ENCODE peak calls at places on chromosome 13, in four cellular contexts. One of them, this sample, is unnamed. For H3K9me3, the result is how much of the 10 kb centered on the place peaks cover.

GRCh38 chr13:43356566-43356965 is 333.2 kb downstream of the DNAJC15 start:
- DNase-seq in upper lobe of right lung: no peak
- DNase-seq in mucosa of descending colon: no peak
- DNase-seq in hepatocyte: no peak
- DNase-seq in this sample: no peak

GRCh38 chr13:35978607-35979316 is 152.4 kb downstream of the DCLK1 start:
- DNase-seq in upper lobe of right lung: no peak
- DNase-seq in mucosa of descending colon: peak
- DNase-seq in hepatocyte: peak
- DNase-seq in this sample: peak

GRCh38 chr13:34750078-34750703 is 191.9 kb upstream of the NBEA start:
- DNase-seq in upper lobe of right lung: peak
- DNase-seq in mucosa of descending colon: peak
- DNase-seq in hepatocyte: peak
- DNase-seq in this sample: peak

GRCh38 chr13:51729853-51730553 is 74.0 kb downstream of the DHRS12 start:
- DNase-seq in upper lobe of right lung: no peak
- DNase-seq in mucosa of descending colon: no peak
- DNase-seq in hepatocyte: peak
- DNase-seq in this sample: no peak

GRCh38 chr13:41458939-41459753 is 1.8 kb downstream of the RGCC start:
- DNase-seq in upper lobe of right lung: peak
- DNase-seq in mucosa of descending colon: peak
- DNase-seq in hepatocyte: peak
- DNase-seq in this sample: peak

GRCh38 chr13:62168891-62169290 is 753.2 kb upstream of the PCDH20 start:
- DNase-seq in upper lobe of right lung: no peak
- DNase-seq in mucosa of descending colon: no peak
- DNase-seq in hepatocyte: no peak
- DNase-seq in this sample: no peak

GRCh38 chr13:111040821-111041220 is 74.3 kb upstream of the ARHGEF7 start:
- DNase-seq in upper lobe of right lung: no peak
- DNase-seq in mucosa of descending colon: no peak
- DNase-seq in hepatocyte: no peak
- DNase-seq in this sample: no peak

GRCh38 chr13:23674795-23675640 is 104.8 kb downstream of the TNFRSF19 start:
- DNase-seq in upper lobe of right lung: no peak
- DNase-seq in mucosa of descending colon: no peak
- DNase-seq in hepatocyte: peak
- DNase-seq in this sample: no peak

GRCh38 chr13:44382635-44383145 is 9.1 kb downstream of the SERP2 start:
- DNase-seq in upper lobe of right lung: no peak
- DNase-seq in mucosa of descending colon: peak
- DNase-seq in hepatocyte: no peak
- DNase-seq in this sample: peak

GRCh38 chr13:85601526-85601925 is 197.7 kb downstream of the SLITRK6 start:
- DNase-seq in upper lobe of right lung: no peak
- DNase-seq in mucosa of descending colon: no peak
- DNase-seq in hepatocyte: no peak
- DNase-seq in this sample: no peak

GRCh38 chr13:50788551-50788950 is 54.9 kb downstream of the DLEU7 start:
- DNase-seq in upper lobe of right lung: no peak
- DNase-seq in mucosa of descending colon: no peak
- DNase-seq in hepatocyte: no peak
- DNase-seq in this sample: no peak

GRCh38 chr13:24618219-24618955 is 61.8 kb upstream of the ATP12A start:
- DNase-seq in upper lobe of right lung: no peak
- DNase-seq in mucosa of descending colon: peak
- DNase-seq in hepatocyte: no peak
- DNase-seq in this sample: no peak

GRCh38 chr13:101511766-101512165 is 59.3 kb downstream of the ITGBL1 start:
- DNase-seq in upper lobe of right lung: no peak
- DNase-seq in mucosa of descending colon: no peak
- DNase-seq in hepatocyte: no peak
- DNase-seq in this sample: no peak

GRCh38 chr13:74866151-74866550 is 615.8 kb downstream of the TBC1D4 start:
- DNase-seq in upper lobe of right lung: no peak
- DNase-seq in mucosa of descending colon: no peak
- DNase-seq in hepatocyte: no peak
- DNase-seq in this sample: no peak

GRCh38 chr13:87696458-87696857 is 25.3 kb downstream of the SLITRK5 start:
- DNase-seq in upper lobe of right lung: no peak
- DNase-seq in mucosa of descending colon: no peak
- DNase-seq in hepatocyte: no peak
- DNase-seq in this sample: peak

GRCh38 chr13:37148501-37148900 is 43.0 kb upstream of the CSNK1A1L start:
- DNase-seq in upper lobe of right lung: no peak
- DNase-seq in mucosa of descending colon: no peak
- DNase-seq in hepatocyte: no peak
- DNase-seq in this sample: no peak

GRCh38 chr13:39512687-39513086 is 90.3 kb downstream of the LHFPL6 start:
- DNase-seq in upper lobe of right lung: no peak
- DNase-seq in mucosa of descending colon: no peak
- DNase-seq in hepatocyte: no peak
- DNase-seq in this sample: no peak

GRCh38 chr13:24923305-24923640 is 159.3 kb downstream of the RNF17 start:
- DNase-seq in upper lobe of right lung: no peak
- DNase-seq in mucosa of descending colon: peak
- DNase-seq in hepatocyte: peak
- DNase-seq in this sample: no peak

GRCh38 chr13:103066079-103066880 is at the start of gene SLC10A2:
- DNase-seq in upper lobe of right lung: no peak
- DNase-seq in mucosa of descending colon: no peak
- DNase-seq in hepatocyte: no peak
- DNase-seq in this sample: no peak

GRCh38 chr13:84896128-84896527 is 903.1 kb downstream of the SLITRK6 start:
- DNase-seq in upper lobe of right lung: no peak
- DNase-seq in mucosa of descending colon: peak
- DNase-seq in hepatocyte: peak
- DNase-seq in this sample: peak

GRCh38 chr13:98083507-98083906 is 59.4 kb upstream of the FARP1 start:
- DNase-seq in upper lobe of right lung: no peak
- DNase-seq in mucosa of descending colon: no peak
- DNase-seq in hepatocyte: peak
- DNase-seq in this sample: no peak

GRCh38 chr13:36057041-36057440 is 74.1 kb downstream of the DCLK1 start:
- DNase-seq in upper lobe of right lung: no peak
- DNase-seq in mucosa of descending colon: no peak
- DNase-seq in hepatocyte: no peak
- DNase-seq in this sample: no peak

GRCh38 chr13:57627663-57628062 is 3.9 kb upstream of the PCDH17 start:
- DNase-seq in upper lobe of right lung: no peak
- DNase-seq in mucosa of descending colon: no peak
- DNase-seq in hepatocyte: peak
- DNase-seq in this sample: no peak

GRCh38 chr13:104567114-104567513 is 1500.9 kb upstream of the SLC10A2 start:
- DNase-seq in upper lobe of right lung: no peak
- DNase-seq in mucosa of descending colon: no peak
- DNase-seq in hepatocyte: no peak
- DNase-seq in this sample: no peak

GRCh38 chr13:79533781-79534400 is 52.9 kb downstream of the NDFIP2 start:
- DNase-seq in upper lobe of right lung: no peak
- DNase-seq in mucosa of descending colon: no peak
- DNase-seq in hepatocyte: no peak
- DNase-seq in this sample: no peak

GRCh38 chr13:70889163-70889562 is 780.9 kb upstream of the KLHL1 start:
- DNase-seq in upper lobe of right lung: no peak
- DNase-seq in mucosa of descending colon: no peak
- DNase-seq in hepatocyte: peak
- DNase-seq in this sample: no peak

DNA sequence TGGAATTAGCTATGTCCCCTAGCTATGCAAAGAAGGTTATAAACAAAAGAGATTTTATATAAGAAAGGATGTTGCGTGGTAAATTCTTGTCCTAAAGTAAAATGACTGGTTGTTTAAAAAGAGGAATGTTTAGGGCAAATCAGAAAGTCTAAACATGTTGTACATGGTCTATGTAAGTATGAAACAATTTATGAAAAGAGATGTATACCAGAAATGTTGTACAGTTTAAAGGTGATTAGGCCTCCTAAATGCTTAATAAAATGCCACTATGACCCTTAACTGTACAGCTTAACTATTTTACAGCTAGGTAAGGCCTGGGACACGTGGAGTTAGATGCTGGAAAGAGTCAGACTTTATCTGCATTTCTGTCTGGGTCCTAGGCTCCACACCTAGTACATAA is 775.9 kb upstream of the KLHL1 start:
- DNase-seq in upper lobe of right lung: no peak
- DNase-seq in mucosa of descending colon: no peak
- DNase-seq in hepatocyte: no peak
- DNase-seq in this sample: no peak
- H3K4me3 ChIP-seq in upper lobe of right lung: no peak
- H3K4me3 ChIP-seq in mucosa of descending colon: no peak
- H3K4me3 ChIP-seq in hepatocyte: no peak
- H3K4me3 ChIP-seq in this sample: no peak

DNA sequence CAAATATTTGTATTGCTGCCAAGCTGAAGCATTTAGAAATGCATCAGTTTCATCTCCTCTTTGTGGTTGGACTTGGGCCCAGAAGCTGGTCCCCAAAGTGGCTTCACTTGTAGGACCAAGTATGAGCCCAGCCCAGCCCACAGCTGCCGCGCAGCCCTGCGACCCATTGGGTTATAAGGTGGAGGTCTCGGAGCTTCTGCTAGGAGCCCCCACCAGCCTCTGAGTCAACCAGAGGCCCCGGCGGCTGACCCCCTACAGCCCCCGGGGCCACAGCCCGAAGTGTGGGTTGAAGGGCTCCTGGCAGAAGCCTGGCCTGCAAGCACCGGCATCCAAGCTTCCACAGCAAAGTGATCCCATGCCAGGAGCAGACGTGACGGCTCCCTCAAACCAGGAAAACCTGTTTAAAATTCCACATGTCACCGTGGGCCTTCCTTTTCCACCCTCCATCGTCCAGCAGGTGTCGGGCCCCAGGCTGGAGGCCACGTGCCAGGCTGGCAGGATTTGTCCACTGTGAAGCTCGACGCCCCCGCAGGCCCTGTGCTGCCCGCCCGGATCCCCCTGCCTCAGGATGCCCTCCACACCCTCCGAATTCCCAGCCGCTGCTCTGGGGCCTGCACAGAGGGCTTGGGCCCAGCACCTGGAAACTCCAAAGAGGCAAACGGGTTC is 54.8 kb downstream of the C13orf46 start:
- DNase-seq in upper lobe of right lung: no peak
- DNase-seq in mucosa of descending colon: no peak
- DNase-seq in hepatocyte: no peak
- DNase-seq in this sample: peak
- H3K9me3 ChIP-seq in upper lobe of right lung: under half
- H3K9me3 ChIP-seq in mucosa of descending colon: under half
- H3K9me3 ChIP-seq in hepatocyte: under half
- H3K9me3 ChIP-seq in this sample: under half

GRCh38 chr13:20159646-20160345 is 1.1 kb downstream of the GJA3 start:
- DNase-seq in upper lobe of right lung: no peak
- DNase-seq in mucosa of descending colon: no peak
- DNase-seq in hepatocyte: no peak
- DNase-seq in this sample: peak

GRCh38 chr13:20157387-20157786 is 3.5 kb downstream of the GJA3 start:
- DNase-seq in upper lobe of right lung: no peak
- DNase-seq in mucosa of descending colon: no peak
- DNase-seq in hepatocyte: no peak
- DNase-seq in this sample: peak

GRCh38 chr13:20160346-20161274 is at the start of gene GJA3:
- DNase-seq in upper lobe of right lung: no peak
- DNase-seq in mucosa of descending colon: peak
- DNase-seq in hepatocyte: peak
- DNase-seq in this sample: peak

GRCh38 chr13:20161951-20162300 is 1.1 kb upstream of the GJA3 start:
- DNase-seq in upper lobe of right lung: no peak
- DNase-seq in mucosa of descending colon: no peak
- DNase-seq in hepatocyte: no peak
- DNase-seq in this sample: peak

DNA sequence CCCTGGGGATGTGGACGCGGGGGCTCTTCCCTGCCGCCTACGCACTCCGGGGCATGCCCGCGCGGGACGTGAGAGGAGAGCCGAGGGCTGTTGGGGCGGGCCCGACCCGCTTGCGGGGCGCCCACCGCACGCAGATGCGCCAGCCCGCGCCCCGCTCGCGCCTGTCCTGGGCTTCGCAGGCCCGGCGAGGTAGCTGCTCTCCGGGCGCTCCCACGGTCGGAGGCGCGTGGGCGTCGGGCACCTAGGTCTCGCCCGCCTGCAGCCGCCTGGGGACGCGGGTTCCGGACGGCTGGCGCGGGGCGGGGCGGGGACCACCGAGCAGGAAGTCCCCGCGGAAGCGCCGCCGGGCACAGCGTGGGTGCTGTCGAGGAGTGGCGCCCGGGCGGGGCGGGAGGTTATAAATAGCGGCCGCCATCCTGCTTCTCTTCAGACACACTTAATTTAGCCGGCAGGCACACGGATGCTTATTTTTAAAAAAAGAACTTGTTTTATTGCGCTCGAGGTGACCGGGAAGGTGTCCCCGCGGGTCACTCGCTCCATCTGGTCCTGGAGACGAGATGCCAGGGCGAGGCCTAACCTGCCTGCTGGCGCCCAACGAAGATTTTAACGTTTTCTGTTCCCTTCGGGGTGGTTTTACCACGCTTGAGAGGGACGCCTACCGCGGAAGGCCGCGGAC is 561 bp upstream of the GJA3 start:
- DNase-seq in upper lobe of right lung: no peak
- DNase-seq in mucosa of descending colon: peak
- DNase-seq in hepatocyte: peak
- DNase-seq in this sample: peak
- H3K4me3 ChIP-seq in upper lobe of right lung: peak
- H3K4me3 ChIP-seq in mucosa of descending colon: no peak
- H3K4me3 ChIP-seq in hepatocyte: peak
- H3K4me3 ChIP-seq in this sample: peak

GRCh38 chr13:30194906-30195305 is 112.4 kb downstream of the KATNAL1 start:
- DNase-seq in upper lobe of right lung: no peak
- DNase-seq in mucosa of descending colon: no peak
- DNase-seq in hepatocyte: no peak
- DNase-seq in this sample: peak

GRCh38 chr13:30193279-30194234 is 113.8 kb downstream of the KATNAL1 start:
- DNase-seq in upper lobe of right lung: no peak
- DNase-seq in mucosa of descending colon: no peak
- DNase-seq in hepatocyte: no peak
- DNase-seq in this sample: no peak

GRCh38 chr13:30191491-30192100 is 115.8 kb downstream of the KATNAL1 start:
- DNase-seq in upper lobe of right lung: no peak
- DNase-seq in mucosa of descending colon: peak
- DNase-seq in hepatocyte: peak
- DNase-seq in this sample: no peak

GRCh38 chr13:30192320-30193093 is 114.8 kb downstream of the KATNAL1 start:
- DNase-seq in upper lobe of right lung: no peak
- DNase-seq in mucosa of descending colon: no peak
- DNase-seq in hepatocyte: no peak
- DNase-seq in this sample: no peak

DNA sequence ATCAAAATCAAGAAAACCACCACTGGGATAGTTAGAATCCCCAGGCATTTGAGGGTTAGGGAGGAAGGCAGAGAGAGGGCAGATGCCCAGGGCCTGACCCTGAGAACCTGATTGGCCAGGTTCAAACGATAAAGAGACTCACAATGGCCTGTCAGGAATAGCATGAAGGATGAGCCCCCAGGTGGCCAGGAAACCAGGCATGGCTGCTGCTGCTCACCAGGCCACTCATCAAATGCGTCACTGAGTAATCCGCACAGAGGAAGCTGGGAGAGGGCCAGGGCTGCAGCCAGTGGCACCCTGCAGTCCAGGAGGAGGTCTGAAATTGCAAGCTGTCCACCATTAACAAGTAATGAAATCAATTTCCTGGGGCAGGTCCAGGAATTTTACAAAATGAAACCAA is 111.3 kb downstream of the KATNAL1 start:
- DNase-seq in upper lobe of right lung: no peak
- DNase-seq in mucosa of descending colon: no peak
- DNase-seq in hepatocyte: no peak
- DNase-seq in this sample: peak
- H3K9me3 ChIP-seq in upper lobe of right lung: under half
- H3K9me3 ChIP-seq in mucosa of descending colon: under half
- H3K9me3 ChIP-seq in hepatocyte: under half
- H3K9me3 ChIP-seq in this sample: under half

This sample was measured in endodermal cell.